ENCODE peak calls at places on chromosomes 5 and 9, in five cellular contexts. One of them, this sample, is unnamed.

GRCh38 chr5:67182406-67182805 is 14.2 kb downstream of the CD180 start:
- DNase-seq in AG04450: peak; percentile 64
- DNase-seq in stimulated activated CD8-positive, alpha-beta memory T cell treated with anti-CD3 and anti-CD28 coated beads, Interleukin-15, amount 100 ng/mL, for 1 hour: no peak
- DNase-seq in germinal center: no peak
- DNase-seq in stimulated activated CD4-positive, alpha-beta T cell treated with anti-CD3 and anti-CD28 coated beads, Interleukin-15, amount 100 ng/mL, for 24 hours: no peak
- DNase-seq in this sample: no peak

GRCh38 chr9:71741841-71742648 is 26.3 kb downstream of the CEMIP2 start:
- DNase-seq in AG04450: peak; percentile 65
- DNase-seq in stimulated activated CD8-positive, alpha-beta memory T cell treated with anti-CD3 and anti-CD28 coated beads, Interleukin-15, amount 100 ng/mL, for 1 hour: no peak
- DNase-seq in germinal center: no peak
- DNase-seq in stimulated activated CD4-positive, alpha-beta T cell treated with anti-CD3 and anti-CD28 coated beads, Interleukin-15, amount 100 ng/mL, for 24 hours: no peak
- DNase-seq in this sample: no peak

GRCh38 chr9:110064721-110065252 is 143.2 kb downstream of the C9orf152 start:
- DNase-seq in AG04450: no peak
- DNase-seq in stimulated activated CD8-positive, alpha-beta memory T cell treated with anti-CD3 and anti-CD28 coated beads, Interleukin-15, amount 100 ng/mL, for 1 hour: no peak
- DNase-seq in germinal center: no peak
- DNase-seq in stimulated activated CD4-positive, alpha-beta T cell treated with anti-CD3 and anti-CD28 coated beads, Interleukin-15, amount 100 ng/mL, for 24 hours: no peak
- DNase-seq in this sample: no peak

GRCh38 chr5:98110270-98110669 is 663.2 kb upstream of the RGMB start:
- DNase-seq in AG04450: peak; percentile 90
- DNase-seq in stimulated activated CD8-positive, alpha-beta memory T cell treated with anti-CD3 and anti-CD28 coated beads, Interleukin-15, amount 100 ng/mL, for 1 hour: no peak
- DNase-seq in germinal center: no peak
- DNase-seq in stimulated activated CD4-positive, alpha-beta T cell treated with anti-CD3 and anti-CD28 coated beads, Interleukin-15, amount 100 ng/mL, for 24 hours: no peak
- DNase-seq in this sample: no peak

GRCh38 chr5:173752636-173753035 is 135.5 kb upstream of the CPEB4 start:
- DNase-seq in AG04450: no peak
- DNase-seq in stimulated activated CD8-positive, alpha-beta memory T cell treated with anti-CD3 and anti-CD28 coated beads, Interleukin-15, amount 100 ng/mL, for 1 hour: no peak
- DNase-seq in germinal center: no peak
- DNase-seq in stimulated activated CD4-positive, alpha-beta T cell treated with anti-CD3 and anti-CD28 coated beads, Interleukin-15, amount 100 ng/mL, for 24 hours: no peak
- DNase-seq in this sample: no peak

GRCh38 chr5:172008689-172009141 is 2.3 kb upstream of the FBXW11 start:
- DNase-seq in AG04450: no peak
- DNase-seq in stimulated activated CD8-positive, alpha-beta memory T cell treated with anti-CD3 and anti-CD28 coated beads, Interleukin-15, amount 100 ng/mL, for 1 hour: no peak
- DNase-seq in germinal center: no peak
- DNase-seq in stimulated activated CD4-positive, alpha-beta T cell treated with anti-CD3 and anti-CD28 coated beads, Interleukin-15, amount 100 ng/mL, for 24 hours: no peak
- DNase-seq in this sample: no peak

GRCh38 chr9:108182950-108183381 is 672.8 kb downstream of the ACTL7B start:
- DNase-seq in AG04450: no peak
- DNase-seq in stimulated activated CD8-positive, alpha-beta memory T cell treated with anti-CD3 and anti-CD28 coated beads, Interleukin-15, amount 100 ng/mL, for 1 hour: no peak
- DNase-seq in germinal center: no peak
- DNase-seq in stimulated activated CD4-positive, alpha-beta T cell treated with anti-CD3 and anti-CD28 coated beads, Interleukin-15, amount 100 ng/mL, for 24 hours: no peak
- DNase-seq in this sample: no peak

GRCh38 chr9:134066923-134067851 is 639 bp downstream of the BRD3 start:
- DNase-seq in AG04450: no peak
- DNase-seq in stimulated activated CD8-positive, alpha-beta memory T cell treated with anti-CD3 and anti-CD28 coated beads, Interleukin-15, amount 100 ng/mL, for 1 hour: no peak
- DNase-seq in germinal center: peak; percentile 37
- DNase-seq in stimulated activated CD4-positive, alpha-beta T cell treated with anti-CD3 and anti-CD28 coated beads, Interleukin-15, amount 100 ng/mL, for 24 hours: peak; percentile 49
- DNase-seq in this sample: peak; percentile 44

GRCh38 chr5:179241764-179242370 is 103.4 kb downstream of the ADAMTS2 start:
- DNase-seq in AG04450: no peak
- DNase-seq in stimulated activated CD8-positive, alpha-beta memory T cell treated with anti-CD3 and anti-CD28 coated beads, Interleukin-15, amount 100 ng/mL, for 1 hour: no peak
- DNase-seq in germinal center: no peak
- DNase-seq in stimulated activated CD4-positive, alpha-beta T cell treated with anti-CD3 and anti-CD28 coated beads, Interleukin-15, amount 100 ng/mL, for 24 hours: no peak
- DNase-seq in this sample: no peak

GRCh38 chr9:14283276-14283675 is 30.7 kb downstream of the NFIB start:
- DNase-seq in AG04450: no peak
- DNase-seq in stimulated activated CD8-positive, alpha-beta memory T cell treated with anti-CD3 and anti-CD28 coated beads, Interleukin-15, amount 100 ng/mL, for 1 hour: no peak
- DNase-seq in germinal center: no peak
- DNase-seq in stimulated activated CD4-positive, alpha-beta T cell treated with anti-CD3 and anti-CD28 coated beads, Interleukin-15, amount 100 ng/mL, for 24 hours: no peak
- DNase-seq in this sample: no peak

GRCh38 chr9:98375138-98375726 is 119.8 kb upstream of the TBC1D2 start:
- DNase-seq in AG04450: peak; percentile 46
- DNase-seq in stimulated activated CD8-positive, alpha-beta memory T cell treated with anti-CD3 and anti-CD28 coated beads, Interleukin-15, amount 100 ng/mL, for 1 hour: no peak
- DNase-seq in germinal center: peak; percentile 74
- DNase-seq in stimulated activated CD4-positive, alpha-beta T cell treated with anti-CD3 and anti-CD28 coated beads, Interleukin-15, amount 100 ng/mL, for 24 hours: no peak
- DNase-seq in this sample: no peak

GRCh38 chr5:109645591-109646236 is 44.0 kb upstream of the MAN2A1 start:
- DNase-seq in AG04450: no peak
- DNase-seq in stimulated activated CD8-positive, alpha-beta memory T cell treated with anti-CD3 and anti-CD28 coated beads, Interleukin-15, amount 100 ng/mL, for 1 hour: no peak
- DNase-seq in germinal center: no peak
- DNase-seq in stimulated activated CD4-positive, alpha-beta T cell treated with anti-CD3 and anti-CD28 coated beads, Interleukin-15, amount 100 ng/mL, for 24 hours: no peak
- DNase-seq in this sample: no peak

GRCh38 chr5:165334186-165334585 is 1828.8 kb downstream of the MAT2B start:
- DNase-seq in AG04450: no peak
- DNase-seq in stimulated activated CD8-positive, alpha-beta memory T cell treated with anti-CD3 and anti-CD28 coated beads, Interleukin-15, amount 100 ng/mL, for 1 hour: no peak
- DNase-seq in germinal center: no peak
- DNase-seq in stimulated activated CD4-positive, alpha-beta T cell treated with anti-CD3 and anti-CD28 coated beads, Interleukin-15, amount 100 ng/mL, for 24 hours: no peak
- DNase-seq in this sample: no peak

GRCh38 chr9:110351009-110351467 is 13.4 kb upstream of the TXNDC8 start:
- DNase-seq in AG04450: peak; percentile 13
- DNase-seq in stimulated activated CD8-positive, alpha-beta memory T cell treated with anti-CD3 and anti-CD28 coated beads, Interleukin-15, amount 100 ng/mL, for 1 hour: no peak
- DNase-seq in germinal center: no peak
- DNase-seq in stimulated activated CD4-positive, alpha-beta T cell treated with anti-CD3 and anti-CD28 coated beads, Interleukin-15, amount 100 ng/mL, for 24 hours: no peak
- DNase-seq in this sample: no peak

GRCh38 chr5:175840050-175840841 is 31.1 kb upstream of the CPLX2 start:
- DNase-seq in AG04450: no peak
- DNase-seq in stimulated activated CD8-positive, alpha-beta memory T cell treated with anti-CD3 and anti-CD28 coated beads, Interleukin-15, amount 100 ng/mL, for 1 hour: no peak
- DNase-seq in germinal center: peak; percentile 19
- DNase-seq in stimulated activated CD4-positive, alpha-beta T cell treated with anti-CD3 and anti-CD28 coated beads, Interleukin-15, amount 100 ng/mL, for 24 hours: no peak
- DNase-seq in this sample: no peak

GRCh38 chr9:130992059-130993032 is 16.6 kb upstream of the LAMC3 start:
- DNase-seq in AG04450: no peak
- DNase-seq in stimulated activated CD8-positive, alpha-beta memory T cell treated with anti-CD3 and anti-CD28 coated beads, Interleukin-15, amount 100 ng/mL, for 1 hour: no peak
- DNase-seq in germinal center: no peak
- DNase-seq in stimulated activated CD4-positive, alpha-beta T cell treated with anti-CD3 and anti-CD28 coated beads, Interleukin-15, amount 100 ng/mL, for 24 hours: no peak
- DNase-seq in this sample: no peak

GRCh38 chr5:100647461-100648230 is 112.5 kb downstream of the FAM174A start:
- DNase-seq in AG04450: no peak
- DNase-seq in stimulated activated CD8-positive, alpha-beta memory T cell treated with anti-CD3 and anti-CD28 coated beads, Interleukin-15, amount 100 ng/mL, for 1 hour: no peak
- DNase-seq in germinal center: no peak
- DNase-seq in stimulated activated CD4-positive, alpha-beta T cell treated with anti-CD3 and anti-CD28 coated beads, Interleukin-15, amount 100 ng/mL, for 24 hours: peak; percentile 7
- DNase-seq in this sample: no peak

GRCh38 chr5:37043693-37044092 is 167.1 kb downstream of the NIPBL start:
- DNase-seq in AG04450: no peak
- DNase-seq in stimulated activated CD8-positive, alpha-beta memory T cell treated with anti-CD3 and anti-CD28 coated beads, Interleukin-15, amount 100 ng/mL, for 1 hour: no peak
- DNase-seq in germinal center: no peak
- DNase-seq in stimulated activated CD4-positive, alpha-beta T cell treated with anti-CD3 and anti-CD28 coated beads, Interleukin-15, amount 100 ng/mL, for 24 hours: no peak
- DNase-seq in this sample: no peak

GRCh38 chr5:115402822-115403577 is 106.5 kb upstream of the CCDC112 start:
- DNase-seq in AG04450: no peak
- DNase-seq in stimulated activated CD8-positive, alpha-beta memory T cell treated with anti-CD3 and anti-CD28 coated beads, Interleukin-15, amount 100 ng/mL, for 1 hour: no peak
- DNase-seq in germinal center: no peak
- DNase-seq in stimulated activated CD4-positive, alpha-beta T cell treated with anti-CD3 and anti-CD28 coated beads, Interleukin-15, amount 100 ng/mL, for 24 hours: no peak
- DNase-seq in this sample: no peak

GRCh38 chr9:97845763-97846162 is 7.3 kb upstream of the FOXE1 start:
- DNase-seq in AG04450: no peak
- DNase-seq in stimulated activated CD8-positive, alpha-beta memory T cell treated with anti-CD3 and anti-CD28 coated beads, Interleukin-15, amount 100 ng/mL, for 1 hour: no peak
- DNase-seq in germinal center: no peak
- DNase-seq in stimulated activated CD4-positive, alpha-beta T cell treated with anti-CD3 and anti-CD28 coated beads, Interleukin-15, amount 100 ng/mL, for 24 hours: no peak
- DNase-seq in this sample: no peak

GRCh38 chr5:171680485-171680884 is 105.1 kb upstream of the SMIM23 start:
- DNase-seq in AG04450: no peak
- DNase-seq in stimulated activated CD8-positive, alpha-beta memory T cell treated with anti-CD3 and anti-CD28 coated beads, Interleukin-15, amount 100 ng/mL, for 1 hour: no peak
- DNase-seq in germinal center: no peak
- DNase-seq in stimulated activated CD4-positive, alpha-beta T cell treated with anti-CD3 and anti-CD28 coated beads, Interleukin-15, amount 100 ng/mL, for 24 hours: no peak
- DNase-seq in this sample: no peak

GRCh38 chr5:55218966-55219365 is 8.1 kb downstream of the MCIDAS start:
- DNase-seq in AG04450: no peak
- DNase-seq in stimulated activated CD8-positive, alpha-beta memory T cell treated with anti-CD3 and anti-CD28 coated beads, Interleukin-15, amount 100 ng/mL, for 1 hour: no peak
- DNase-seq in germinal center: no peak
- DNase-seq in stimulated activated CD4-positive, alpha-beta T cell treated with anti-CD3 and anti-CD28 coated beads, Interleukin-15, amount 100 ng/mL, for 24 hours: no peak
- DNase-seq in this sample: no peak

GRCh38 chr5:154696891-154697290 is 58.3 kb upstream of the LARP1 start:
- DNase-seq in AG04450: no peak
- DNase-seq in stimulated activated CD8-positive, alpha-beta memory T cell treated with anti-CD3 and anti-CD28 coated beads, Interleukin-15, amount 100 ng/mL, for 1 hour: no peak
- DNase-seq in germinal center: no peak
- DNase-seq in stimulated activated CD4-positive, alpha-beta T cell treated with anti-CD3 and anti-CD28 coated beads, Interleukin-15, amount 100 ng/mL, for 24 hours: no peak
- DNase-seq in this sample: no peak

GRCh38 chr5:24397601-24398000 is 247.2 kb downstream of the CDH10 start:
- DNase-seq in AG04450: no peak
- DNase-seq in stimulated activated CD8-positive, alpha-beta memory T cell treated with anti-CD3 and anti-CD28 coated beads, Interleukin-15, amount 100 ng/mL, for 1 hour: no peak
- DNase-seq in germinal center: no peak
- DNase-seq in stimulated activated CD4-positive, alpha-beta T cell treated with anti-CD3 and anti-CD28 coated beads, Interleukin-15, amount 100 ng/mL, for 24 hours: no peak
- DNase-seq in this sample: no peak

GRCh38 chr9:121013911-121014310 is 36.2 kb downstream of the C5 start:
- DNase-seq in AG04450: no peak
- DNase-seq in stimulated activated CD8-positive, alpha-beta memory T cell treated with anti-CD3 and anti-CD28 coated beads, Interleukin-15, amount 100 ng/mL, for 1 hour: no peak
- DNase-seq in germinal center: no peak
- DNase-seq in stimulated activated CD4-positive, alpha-beta T cell treated with anti-CD3 and anti-CD28 coated beads, Interleukin-15, amount 100 ng/mL, for 24 hours: no peak
- DNase-seq in this sample: no peak

GRCh38 chr5:172492097-172492840 is 37.9 kb upstream of the SH3PXD2B start:
- DNase-seq in AG04450: no peak
- DNase-seq in stimulated activated CD8-positive, alpha-beta memory T cell treated with anti-CD3 and anti-CD28 coated beads, Interleukin-15, amount 100 ng/mL, for 1 hour: no peak
- DNase-seq in germinal center: no peak
- DNase-seq in stimulated activated CD4-positive, alpha-beta T cell treated with anti-CD3 and anti-CD28 coated beads, Interleukin-15, amount 100 ng/mL, for 24 hours: no peak
- DNase-seq in this sample: no peak

GRCh38 chr9:38417003-38417965 is 7.0 kb downstream of the IGFBPL1 start:
- DNase-seq in AG04450: no peak
- DNase-seq in stimulated activated CD8-positive, alpha-beta memory T cell treated with anti-CD3 and anti-CD28 coated beads, Interleukin-15, amount 100 ng/mL, for 1 hour: no peak
- DNase-seq in germinal center: peak; percentile 16
- DNase-seq in stimulated activated CD4-positive, alpha-beta T cell treated with anti-CD3 and anti-CD28 coated beads, Interleukin-15, amount 100 ng/mL, for 24 hours: peak; percentile 61
- DNase-seq in this sample: peak; percentile 70

GRCh38 chr9:34451545-34451944 is 6.8 kb downstream of the FAM219A start:
- DNase-seq in AG04450: no peak
- DNase-seq in stimulated activated CD8-positive, alpha-beta memory T cell treated with anti-CD3 and anti-CD28 coated beads, Interleukin-15, amount 100 ng/mL, for 1 hour: no peak
- DNase-seq in germinal center: no peak
- DNase-seq in stimulated activated CD4-positive, alpha-beta T cell treated with anti-CD3 and anti-CD28 coated beads, Interleukin-15, amount 100 ng/mL, for 24 hours: peak; percentile 24
- DNase-seq in this sample: no peak

GRCh38 chr5:131672791-131673190 is 37.8 kb upstream of the RAPGEF6 start:
- DNase-seq in AG04450: no peak
- DNase-seq in stimulated activated CD8-positive, alpha-beta memory T cell treated with anti-CD3 and anti-CD28 coated beads, Interleukin-15, amount 100 ng/mL, for 1 hour: no peak
- DNase-seq in germinal center: no peak
- DNase-seq in stimulated activated CD4-positive, alpha-beta T cell treated with anti-CD3 and anti-CD28 coated beads, Interleukin-15, amount 100 ng/mL, for 24 hours: no peak
- DNase-seq in this sample: no peak

GRCh38 chr9:4555251-4555650 is 65.0 kb downstream of the SLC1A1 start:
- DNase-seq in AG04450: no peak
- DNase-seq in stimulated activated CD8-positive, alpha-beta memory T cell treated with anti-CD3 and anti-CD28 coated beads, Interleukin-15, amount 100 ng/mL, for 1 hour: no peak
- DNase-seq in germinal center: no peak
- DNase-seq in stimulated activated CD4-positive, alpha-beta T cell treated with anti-CD3 and anti-CD28 coated beads, Interleukin-15, amount 100 ng/mL, for 24 hours: no peak
- DNase-seq in this sample: no peak

GRCh38 chr5:178569485-178569884 is 20.7 kb downstream of the COL23A1 start:
- DNase-seq in AG04450: no peak
- DNase-seq in stimulated activated CD8-positive, alpha-beta memory T cell treated with anti-CD3 and anti-CD28 coated beads, Interleukin-15, amount 100 ng/mL, for 1 hour: no peak
- DNase-seq in germinal center: no peak
- DNase-seq in stimulated activated CD4-positive, alpha-beta T cell treated with anti-CD3 and anti-CD28 coated beads, Interleukin-15, amount 100 ng/mL, for 24 hours: no peak
- DNase-seq in this sample: no peak

GRCh38 chr9:78356634-78357033 is 59.7 kb downstream of the PSAT1 start:
- DNase-seq in AG04450: no peak
- DNase-seq in stimulated activated CD8-positive, alpha-beta memory T cell treated with anti-CD3 and anti-CD28 coated beads, Interleukin-15, amount 100 ng/mL, for 1 hour: no peak
- DNase-seq in germinal center: no peak
- DNase-seq in stimulated activated CD4-positive, alpha-beta T cell treated with anti-CD3 and anti-CD28 coated beads, Interleukin-15, amount 100 ng/mL, for 24 hours: no peak
- DNase-seq in this sample: no peak

GRCh38 chr9:83062653-83063527 is at the start of gene RASEF:
- DNase-seq in AG04450: no peak
- DNase-seq in stimulated activated CD8-positive, alpha-beta memory T cell treated with anti-CD3 and anti-CD28 coated beads, Interleukin-15, amount 100 ng/mL, for 1 hour: no peak
- DNase-seq in germinal center: no peak
- DNase-seq in stimulated activated CD4-positive, alpha-beta T cell treated with anti-CD3 and anti-CD28 coated beads, Interleukin-15, amount 100 ng/mL, for 24 hours: peak; percentile 8
- DNase-seq in this sample: peak; percentile 51

GRCh38 chr5:66710557-66710956 is 114.4 kb downstream of the MAST4 start:
- DNase-seq in AG04450: no peak
- DNase-seq in stimulated activated CD8-positive, alpha-beta memory T cell treated with anti-CD3 and anti-CD28 coated beads, Interleukin-15, amount 100 ng/mL, for 1 hour: no peak
- DNase-seq in germinal center: no peak
- DNase-seq in stimulated activated CD4-positive, alpha-beta T cell treated with anti-CD3 and anti-CD28 coated beads, Interleukin-15, amount 100 ng/mL, for 24 hours: no peak
- DNase-seq in this sample: no peak